ENCODE peak calls at places on chromosome 10, in seven cellular contexts. D, F, B, A, Y, M and E are unnamed samples. For H3K4me1, the result is how much of the 10 kb centered on the place peaks cover.

GRCh38 chr10:75197906-75198305 is 12.7 kb upstream of the VDAC2 start:
- DNase-seq in M (no peak), B (no peak), Y (no peak), D (no peak), F (no peak), A (no peak), E (no peak)

GRCh38 chr10:84820596-84820995 is 492.2 kb downstream of the CCSER2 start:
- DNase-seq in F (no peak), Y (no peak), M (no peak), D (no peak), A (no peak), B (no peak), E (no peak)

GRCh38 chr10:59970396-59971368 is 64.3 kb upstream of the CCDC6 start:
- DNase-seq in A (no peak), F (no peak), Y (no peak), D (no peak), M (no peak), B (no peak), E (no peak)

GRCh38 chr10:13120786-13121499 is 21.0 kb downstream of the OPTN start:
- DNase-seq in A (no peak), B (no peak), D (no peak), M (no peak), Y (no peak), F (no peak), E (no peak)

GRCh38 chr10:17033529-17034250 is 95.9 kb downstream of the CUBN start:
- DNase-seq in D (peak), A (no peak), B (no peak), M (no peak), F (no peak), Y (peak), E (no peak)

GRCh38 chr10:100642295-100642994 is 102.9 kb upstream of the PAX2 start:
- DNase-seq in Y (no peak), A (no peak), B (no peak), D (no peak), F (no peak), M (no peak), E (no peak)

GRCh38 chr10:64209574-64209973 is 688.4 kb downstream of the REEP3 start:
- DNase-seq in A (no peak), D (no peak), F (no peak), Y (no peak), M (no peak), B (peak), E (no peak)

GRCh38 chr10:119525116-119525515 is 17.4 kb downstream of the RGS10 start:
- DNase-seq in F (no peak), Y (no peak), B (no peak), A (no peak), M (no peak), D (no peak), E (no peak)

GRCh38 chr10:110357252-110357780 is 52.6 kb upstream of the SMNDC1 start:
- DNase-seq in Y (peak), B (peak), D (peak), A (no peak), M (no peak), F (peak), E (no peak)

GRCh38 chr10:100864981-100865380 is 47.8 kb upstream of the SLF2 start:
- DNase-seq in B (no peak), Y (no peak), A (no peak), M (no peak), D (no peak), F (no peak), E (no peak)

GRCh38 chr10:60495357-60495756 is 105.7 kb upstream of the ANK3 start:
- DNase-seq in M (no peak), A (no peak), F (no peak), B (peak), Y (peak), D (peak), E (no peak)

GRCh38 chr10:116912162-116912561 is 62.9 kb downstream of the ENO4 start:
- DNase-seq in D (no peak), B (no peak), M (no peak), F (no peak), Y (no peak), A (no peak), E (no peak)

GRCh38 chr10:22321831-22322662 is 1.1 kb downstream of the BMI1 start:
- DNase-seq in Y (no peak), F (peak), B (peak), A (no peak), D (peak), M (peak), E (no peak)

GRCh38 chr10:55311823-55312431 is 510.9 kb upstream of the PCDH15 start:
- DNase-seq in A (no peak), D (peak), M (no peak), Y (no peak), B (no peak), F (no peak), E (no peak)

GRCh38 chr10:60446070-60446833 is 56.6 kb upstream of the ANK3 start:
- DNase-seq in Y (no peak), M (no peak), A (no peak), F (no peak), B (peak), D (peak), E (no peak)

GRCh38 chr10:91579351-91579985 is 53.4 kb downstream of the PPP1R3C start:
- DNase-seq in A (no peak), Y (peak), M (no peak), B (peak), D (peak), F (no peak), E (no peak)

GRCh38 chr10:44990302-44990655 is 10.4 kb upstream of the ZNF22 start:
- DNase-seq in B (no peak), A (no peak), D (no peak), F (no peak), Y (no peak), M (no peak), E (no peak)

GRCh38 chr10:63866075-63866746 is 345.0 kb downstream of the REEP3 start:
- DNase-seq in F (peak), M (peak), B (peak), D (peak), Y (peak), A (peak), E (no peak)

GRCh38 chr10:117743517-117743916 is 201.0 kb downstream of the EMX2 start:
- DNase-seq in F (no peak), A (no peak), B (no peak), M (no peak), Y (no peak), D (no peak), E (no peak)

GRCh38 chr10:61179734-61180133 is 235.7 kb upstream of the RHOBTB1 start:
- DNase-seq in B (no peak), D (no peak), M (no peak), F (no peak), Y (no peak), A (no peak), E (no peak)

GRCh38 chr10:107477266-107477665 is 312.8 kb upstream of the SORCS1 start:
- DNase-seq in Y (no peak), A (no peak), M (no peak), F (no peak), B (no peak), D (no peak), E (no peak)

GRCh38 chr10:73859441-73860049 is 14.8 kb downstream of the CAMK2G start:
- DNase-seq in B (no peak), D (peak), A (no peak), M (no peak), F (no peak), Y (no peak), E (no peak)
- H3K4me1 ChIP-seq in B (under half), D (under half), A (half or more), M (under half), F (half or more), Y (under half), E (half or more)

GRCh38 chr10:42936580-42936979 is 140.3 kb upstream of the RET start:
- DNase-seq in B (no peak), F (no peak), D (no peak), M (no peak), A (no peak), Y (no peak), E (no peak)
- H3K27ac ChIP-seq in B (no peak), F (no peak), D (no peak), M (no peak), A (no peak), Y (no peak), E (no peak)

GRCh38 chr10:11562888-11563287 is 48.6 kb downstream of the USP6NL start:
- DNase-seq in A (no peak), M (no peak), Y (no peak), D (no peak), F (no peak), B (no peak), E (no peak)
- H3K4me3 ChIP-seq in A (no peak), M (no peak), Y (no peak), D (no peak), F (no peak), B (no peak), E (no peak)

GRCh38 chr10:78460204-78460603 is 426.5 kb downstream of the RPS24 start:
- DNase-seq in F (no peak), B (no peak), Y (no peak), A (no peak), D (no peak), M (no peak), E (no peak)
- H3K4me1 ChIP-seq in F (under half), B (under half), Y (under half), A (under half), D (under half), M (under half), E (under half)

DNA sequence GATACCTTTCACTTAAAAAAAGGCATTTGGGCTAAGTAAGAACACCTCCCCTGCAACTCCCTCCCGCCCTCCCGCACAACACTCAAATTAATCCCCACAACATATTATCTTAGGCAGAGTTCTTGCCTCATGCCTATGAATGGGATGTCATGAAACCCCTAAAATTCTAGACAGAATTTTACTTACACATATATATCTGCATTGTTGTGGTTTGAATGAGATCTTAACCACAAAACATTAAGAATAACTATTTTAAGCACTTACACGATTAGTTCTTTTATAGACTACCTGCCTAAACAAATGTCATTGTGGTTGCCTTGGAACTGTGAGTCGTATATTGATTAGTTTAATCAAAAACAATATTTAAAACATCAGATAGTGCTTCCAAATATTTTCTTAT is 4.5 kb upstream of the ITGB1 start:
- DNase-seq in M (no peak), Y (no peak), B (peak), F (no peak), D (no peak), A (no peak), E (no peak)
- H3K27ac ChIP-seq in M (peak), Y (peak), B (peak), F (no peak), D (peak), A (no peak), E (peak)

DNA sequence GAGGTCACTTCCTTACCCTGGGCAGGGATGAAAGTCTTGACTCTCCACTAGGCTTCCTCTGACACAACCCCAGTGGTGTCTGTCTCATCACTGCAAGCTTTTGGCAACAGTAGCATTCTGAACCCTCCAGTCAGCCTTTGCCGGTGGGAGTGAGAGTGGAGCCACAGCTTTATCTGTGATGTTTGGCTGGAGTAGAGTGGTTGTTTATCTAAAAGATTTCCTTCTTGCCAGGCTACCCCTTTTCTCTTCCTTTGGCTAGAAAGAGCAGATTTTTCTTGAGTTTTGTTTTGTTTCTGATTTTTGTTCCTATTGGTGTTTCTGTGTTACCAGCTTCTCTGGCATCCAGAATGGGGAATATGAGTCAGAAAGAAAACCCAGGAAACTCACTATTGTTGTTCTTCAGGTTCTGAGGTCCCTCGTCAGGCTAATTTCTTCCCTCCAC is 98.9 kb upstream of the KIF5B start:
- DNase-seq in F (no peak), M (peak), D (peak), Y (peak), A (no peak), B (peak), E (no peak)
- H3K4me3 ChIP-seq in F (no peak), M (no peak), D (peak), Y (no peak), A (no peak), B (no peak), E (no peak)

GRCh38 chr10:96834121-96834520 is 2.0 kb downstream of the LCOR start:
- DNase-seq in D (peak), M (no peak), A (no peak), F (no peak), Y (peak), B (no peak), E (no peak)
- H3K4me1 ChIP-seq in D (under half), M (under half), A (under half), F (under half), Y (under half), B (under half), E (half or more)

GRCh38 chr10:15744217-15744865 is 24.6 kb upstream of the ITGA8 start:
- DNase-seq in B (no peak), M (peak), D (peak), A (peak), F (no peak), Y (peak), E (no peak)

GRCh38 chr10:15748137-15748536 is 28.4 kb upstream of the ITGA8 start:
- DNase-seq in D (no peak), A (no peak), B (no peak), Y (no peak), F (no peak), M (no peak), E (no peak)

GRCh38 chr10:15742831-15743230 is 23.1 kb upstream of the ITGA8 start:
- DNase-seq in D (no peak), A (no peak), F (no peak), B (peak), Y (no peak), M (no peak), E (no peak)

GRCh38 chr10:15743443-15743842 is 23.7 kb upstream of the ITGA8 start:
- DNase-seq in A (no peak), M (no peak), Y (no peak), F (no peak), B (no peak), D (no peak), E (no peak)

DNA sequence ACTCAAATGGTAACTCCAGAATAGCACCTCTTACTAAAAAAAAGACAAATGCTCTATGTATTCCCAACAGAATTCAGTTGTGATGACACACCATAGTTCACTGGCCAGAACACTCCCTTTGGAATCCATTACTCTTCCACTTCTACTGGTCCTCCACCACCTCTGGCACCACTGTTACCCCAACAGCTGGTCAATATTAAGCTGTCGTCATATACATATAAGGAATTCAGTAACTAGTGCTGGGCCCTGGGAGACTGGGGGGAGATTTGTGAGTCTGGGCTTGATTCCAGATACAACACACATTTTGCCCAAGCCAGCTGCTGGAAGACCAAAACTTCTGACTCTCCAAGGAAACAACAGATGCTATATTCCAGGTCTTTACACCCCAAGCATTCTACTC is 26.0 kb upstream of the ITGA8 start:
- DNase-seq in F (no peak), D (peak), Y (peak), A (no peak), M (no peak), B (peak), E (no peak)
- H3K27ac ChIP-seq in F (no peak), D (no peak), Y (no peak), A (no peak), M (no peak), B (no peak), E (no peak)

GRCh38 chr10:32953277-32953927 is 4.6 kb downstream of the ITGB1 start:
- DNase-seq in Y (no peak), M (no peak), B (no peak), F (no peak), D (no peak), A (no peak), E (no peak)

GRCh38 chr10:32955299-32955772 is 2.7 kb downstream of the ITGB1 start:
- DNase-seq in B (no peak), D (no peak), F (no peak), M (peak), Y (no peak), A (no peak), E (no peak)

GRCh38 chr10:32952541-32953276 is 5.3 kb downstream of the ITGB1 start:
- DNase-seq in D (no peak), F (no peak), Y (no peak), M (no peak), B (no peak), A (no peak), E (no peak)

GRCh38 chr10:32954545-32955298 is 3.3 kb downstream of the ITGB1 start:
- DNase-seq in A (no peak), F (no peak), M (no peak), B (no peak), Y (no peak), D (no peak), E (no peak)

GRCh38 chr10:32954080-32954479 is 4.0 kb downstream of the ITGB1 start:
- DNase-seq in Y (no peak), D (no peak), M (no peak), A (no peak), B (no peak), F (no peak), E (no peak)
- H3K4me3 ChIP-seq in Y (no peak), D (peak), M (no peak), A (no peak), B (peak), F (no peak), E (peak)